ENCODE peak calls at places on chromosomes 2 and 18, in nine cellular contexts. One of them, this sample, is unnamed.

GRCh38 chr18:58087928-58088722 is 44.1 kb downstream of the NEDD4L start:
- DNase-seq in heart left ventricle: no peak
- DNase-seq in astrocyte of the spinal cord: no peak
- DNase-seq in AG09319: no peak
- DNase-seq in HFFc6: no peak
- DNase-seq in adrenal gland: no peak
- DNase-seq in GM12864: no peak
- DNase-seq in H9: peak
- DNase-seq in nephron progenitor cell: no peak
- DNase-seq in this sample: no peak

GRCh38 chr2:198471291-198471690 is 666.9 kb downstream of the PLCL1 start:
- DNase-seq in heart left ventricle: no peak
- DNase-seq in H9: no peak
- DNase-seq in adrenal gland: no peak
- DNase-seq in GM12864: no peak
- DNase-seq in AG09319: no peak
- DNase-seq in nephron progenitor cell: no peak
- DNase-seq in astrocyte of the spinal cord: no peak
- DNase-seq in HFFc6: no peak
- DNase-seq in this sample: no peak

GRCh38 chr2:105390454-105390853 is 8.4 kb downstream of the FHL2 start:
- DNase-seq in nephron progenitor cell: no peak
- DNase-seq in AG09319: no peak
- DNase-seq in adrenal gland: no peak
- DNase-seq in H9: no peak
- DNase-seq in astrocyte of the spinal cord: no peak
- DNase-seq in heart left ventricle: no peak
- DNase-seq in HFFc6: no peak
- DNase-seq in GM12864: no peak
- DNase-seq in this sample: no peak

GRCh38 chr2:166011660-166012059 is 58.1 kb upstream of the TTC21B start:
- DNase-seq in heart left ventricle: no peak
- DNase-seq in GM12864: no peak
- DNase-seq in H9: no peak
- DNase-seq in AG09319: no peak
- DNase-seq in adrenal gland: no peak
- DNase-seq in astrocyte of the spinal cord: no peak
- DNase-seq in nephron progenitor cell: no peak
- DNase-seq in HFFc6: no peak
- DNase-seq in this sample: no peak

GRCh38 chr2:6946722-6947121 is 29.5 kb downstream of the RNF144A start:
- DNase-seq in AG09319: peak
- DNase-seq in HFFc6: no peak
- DNase-seq in nephron progenitor cell: no peak
- DNase-seq in astrocyte of the spinal cord: peak
- DNase-seq in H9: no peak
- DNase-seq in heart left ventricle: no peak
- DNase-seq in adrenal gland: no peak
- DNase-seq in GM12864: no peak
- DNase-seq in this sample: no peak

GRCh38 chr2:76763276-76763675 is 758.9 kb downstream of the LRRTM4 start:
- DNase-seq in astrocyte of the spinal cord: no peak
- DNase-seq in heart left ventricle: no peak
- DNase-seq in AG09319: no peak
- DNase-seq in adrenal gland: no peak
- DNase-seq in HFFc6: no peak
- DNase-seq in GM12864: no peak
- DNase-seq in H9: no peak
- DNase-seq in nephron progenitor cell: no peak
- DNase-seq in this sample: no peak

GRCh38 chr2:46297546-46298271 is 502 bp downstream of the EPAS1 start:
- DNase-seq in GM12864: no peak
- DNase-seq in nephron progenitor cell: peak
- DNase-seq in astrocyte of the spinal cord: no peak
- DNase-seq in H9: peak
- DNase-seq in HFFc6: no peak
- DNase-seq in heart left ventricle: peak
- DNase-seq in AG09319: no peak
- DNase-seq in adrenal gland: peak
- DNase-seq in this sample: peak

GRCh38 chr18:67219821-67220220 is 296.7 kb downstream of the DSEL start:
- DNase-seq in astrocyte of the spinal cord: no peak
- DNase-seq in AG09319: no peak
- DNase-seq in GM12864: no peak
- DNase-seq in nephron progenitor cell: no peak
- DNase-seq in adrenal gland: no peak
- DNase-seq in HFFc6: no peak
- DNase-seq in H9: no peak
- DNase-seq in heart left ventricle: no peak
- DNase-seq in this sample: no peak

GRCh38 chr2:37984589-37984988 is 59.5 kb downstream of the RMDN2 start:
- DNase-seq in GM12864: no peak
- DNase-seq in HFFc6: no peak
- DNase-seq in heart left ventricle: no peak
- DNase-seq in nephron progenitor cell: no peak
- DNase-seq in AG09319: no peak
- DNase-seq in H9: no peak
- DNase-seq in adrenal gland: no peak
- DNase-seq in astrocyte of the spinal cord: peak
- DNase-seq in this sample: no peak

GRCh38 chr2:189008555-189009312 is 34.6 kb downstream of the COL3A1 start:
- DNase-seq in GM12864: no peak
- DNase-seq in adrenal gland: no peak
- DNase-seq in H9: no peak
- DNase-seq in nephron progenitor cell: no peak
- DNase-seq in heart left ventricle: no peak
- DNase-seq in astrocyte of the spinal cord: no peak
- DNase-seq in AG09319: no peak
- DNase-seq in HFFc6: no peak
- DNase-seq in this sample: no peak

GRCh38 chr2:171712051-171712450 is 24.8 kb downstream of the DYNC1I2 start:
- DNase-seq in H9: no peak
- DNase-seq in HFFc6: peak
- DNase-seq in nephron progenitor cell: no peak
- DNase-seq in AG09319: peak
- DNase-seq in adrenal gland: no peak
- DNase-seq in GM12864: no peak
- DNase-seq in astrocyte of the spinal cord: peak
- DNase-seq in heart left ventricle: no peak
- DNase-seq in this sample: no peak

GRCh38 chr2:211455225-211455841 is 898.9 kb downstream of the CPS1 start:
- DNase-seq in HFFc6: peak
- DNase-seq in GM12864: no peak
- DNase-seq in adrenal gland: peak
- DNase-seq in AG09319: peak
- DNase-seq in nephron progenitor cell: peak
- DNase-seq in H9: peak
- DNase-seq in astrocyte of the spinal cord: peak
- DNase-seq in heart left ventricle: no peak
- DNase-seq in this sample: peak

GRCh38 chr2:158505448-158505934 is 48.7 kb downstream of the PKP4 start:
- DNase-seq in nephron progenitor cell: no peak
- DNase-seq in GM12864: no peak
- DNase-seq in adrenal gland: no peak
- DNase-seq in astrocyte of the spinal cord: no peak
- DNase-seq in AG09319: no peak
- DNase-seq in H9: no peak
- DNase-seq in heart left ventricle: no peak
- DNase-seq in HFFc6: no peak
- DNase-seq in this sample: no peak

GRCh38 chr18:2920027-2920426 is 73.2 kb downstream of the EMILIN2 start:
- DNase-seq in nephron progenitor cell: no peak
- DNase-seq in adrenal gland: no peak
- DNase-seq in HFFc6: no peak
- DNase-seq in heart left ventricle: no peak
- DNase-seq in GM12864: no peak
- DNase-seq in H9: no peak
- DNase-seq in astrocyte of the spinal cord: no peak
- DNase-seq in AG09319: no peak
- DNase-seq in this sample: no peak

GRCh38 chr18:65235966-65236634 is 514.7 kb upstream of the CDH7 start:
- DNase-seq in H9: no peak
- DNase-seq in heart left ventricle: no peak
- DNase-seq in adrenal gland: peak
- DNase-seq in GM12864: no peak
- DNase-seq in nephron progenitor cell: no peak
- DNase-seq in HFFc6: no peak
- DNase-seq in astrocyte of the spinal cord: peak
- DNase-seq in AG09319: no peak
- DNase-seq in this sample: peak

GRCh38 chr2:44392338-44392943 is 30.7 kb downstream of the CAMKMT start:
- DNase-seq in GM12864: no peak
- DNase-seq in astrocyte of the spinal cord: peak
- DNase-seq in H9: no peak
- DNase-seq in HFFc6: peak
- DNase-seq in nephron progenitor cell: peak
- DNase-seq in AG09319: no peak
- DNase-seq in adrenal gland: peak
- DNase-seq in heart left ventricle: no peak
- DNase-seq in this sample: peak
- TF ChIP-seq CTCF in GM12864: peak
- TF ChIP-seq CTCF in astrocyte of the spinal cord: peak
- TF ChIP-seq CTCF in H9: peak
- TF ChIP-seq CTCF in HFFc6: peak
- TF ChIP-seq CTCF in nephron progenitor cell: peak
- TF ChIP-seq CTCF in AG09319: peak
- TF ChIP-seq CTCF in adrenal gland: peak
- TF ChIP-seq CTCF in heart left ventricle: peak
- TF ChIP-seq CTCF in this sample: peak

GRCh38 chr18:36411745-36412168 is 114.2 kb downstream of the FHOD3 start:
- DNase-seq in H9: peak
- DNase-seq in nephron progenitor cell: peak
- DNase-seq in AG09319: no peak
- DNase-seq in GM12864: no peak
- DNase-seq in astrocyte of the spinal cord: peak
- DNase-seq in adrenal gland: no peak
- DNase-seq in HFFc6: peak
- DNase-seq in heart left ventricle: no peak
- DNase-seq in this sample: peak
- TF ChIP-seq CTCF in H9: peak
- TF ChIP-seq CTCF in nephron progenitor cell: peak
- TF ChIP-seq CTCF in AG09319: peak
- TF ChIP-seq CTCF in GM12864: peak
- TF ChIP-seq CTCF in astrocyte of the spinal cord: peak
- TF ChIP-seq CTCF in adrenal gland: no peak
- TF ChIP-seq CTCF in HFFc6: peak
- TF ChIP-seq CTCF in heart left ventricle: no peak
- TF ChIP-seq CTCF in this sample: peak

GRCh38 chr2:208255557-208256106 is 761 bp upstream of the IDH1 start:
- DNase-seq in astrocyte of the spinal cord: no peak
- DNase-seq in AG09319: no peak
- DNase-seq in nephron progenitor cell: no peak
- DNase-seq in adrenal gland: no peak
- DNase-seq in H9: no peak
- DNase-seq in heart left ventricle: no peak
- DNase-seq in HFFc6: no peak
- DNase-seq in GM12864: no peak
- DNase-seq in this sample: no peak
- TF ChIP-seq CTCF in astrocyte of the spinal cord: no peak
- TF ChIP-seq CTCF in AG09319: no peak
- TF ChIP-seq CTCF in nephron progenitor cell: no peak
- TF ChIP-seq CTCF in adrenal gland: peak
- TF ChIP-seq CTCF in H9: no peak
- TF ChIP-seq CTCF in heart left ventricle: no peak
- TF ChIP-seq CTCF in HFFc6: peak
- TF ChIP-seq CTCF in GM12864: no peak
- TF ChIP-seq CTCF in this sample: no peak

GRCh38 chr18:6219116-6219717 is 195.5 kb downstream of the L3MBTL4 start:
- DNase-seq in adrenal gland: peak
- DNase-seq in astrocyte of the spinal cord: peak
- DNase-seq in nephron progenitor cell: peak
- DNase-seq in heart left ventricle: peak
- DNase-seq in H9: peak
- DNase-seq in AG09319: peak
- DNase-seq in GM12864: peak
- DNase-seq in HFFc6: no peak
- DNase-seq in this sample: peak
- TF ChIP-seq CTCF in adrenal gland: peak
- TF ChIP-seq CTCF in astrocyte of the spinal cord: peak
- TF ChIP-seq CTCF in nephron progenitor cell: peak
- TF ChIP-seq CTCF in heart left ventricle: peak
- TF ChIP-seq CTCF in H9: peak
- TF ChIP-seq CTCF in AG09319: peak
- TF ChIP-seq CTCF in GM12864: peak
- TF ChIP-seq CTCF in HFFc6: peak
- TF ChIP-seq CTCF in this sample: peak

DNA sequence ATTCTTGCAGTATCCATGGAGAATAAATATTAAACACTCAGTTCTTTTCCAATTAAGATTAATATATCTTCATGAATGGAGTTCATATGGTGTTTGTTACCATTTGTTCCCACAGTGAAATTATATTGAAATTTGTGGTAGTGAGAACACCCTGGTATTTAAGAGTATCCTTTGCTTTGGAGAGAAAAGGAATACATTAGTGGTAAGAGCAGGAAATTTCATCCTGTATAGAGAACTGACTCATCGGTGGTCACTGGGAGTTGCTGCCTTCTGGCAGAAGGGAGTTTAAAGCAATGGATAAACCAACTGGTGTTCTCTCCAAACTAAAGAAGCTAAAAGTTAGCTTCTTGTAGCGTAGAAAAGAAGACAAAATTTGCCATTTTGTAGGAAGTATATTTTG is 107.3 kb downstream of the MYO1B start:
- DNase-seq in H9: no peak
- DNase-seq in AG09319: peak
- DNase-seq in adrenal gland: no peak
- DNase-seq in nephron progenitor cell: no peak
- DNase-seq in heart left ventricle: no peak
- DNase-seq in GM12864: no peak
- DNase-seq in HFFc6: peak
- DNase-seq in astrocyte of the spinal cord: peak
- DNase-seq in this sample: no peak
- TF ChIP-seq CTCF in H9: no peak
- TF ChIP-seq CTCF in AG09319: no peak
- TF ChIP-seq CTCF in adrenal gland: no peak
- TF ChIP-seq CTCF in nephron progenitor cell: no peak
- TF ChIP-seq CTCF in heart left ventricle: no peak
- TF ChIP-seq CTCF in GM12864: no peak
- TF ChIP-seq CTCF in HFFc6: no peak
- TF ChIP-seq CTCF in astrocyte of the spinal cord: no peak
- TF ChIP-seq CTCF in this sample: no peak

GRCh38 chr18:43772907-43773306 is 495.6 kb upstream of the SYT4 start:
- DNase-seq in HFFc6: no peak
- DNase-seq in AG09319: no peak
- DNase-seq in H9: no peak
- DNase-seq in astrocyte of the spinal cord: no peak
- DNase-seq in heart left ventricle: peak
- DNase-seq in adrenal gland: no peak
- DNase-seq in nephron progenitor cell: no peak
- DNase-seq in GM12864: no peak
- DNase-seq in this sample: no peak
- TF ChIP-seq CTCF in HFFc6: no peak
- TF ChIP-seq CTCF in AG09319: no peak
- TF ChIP-seq CTCF in H9: no peak
- TF ChIP-seq CTCF in astrocyte of the spinal cord: no peak
- TF ChIP-seq CTCF in heart left ventricle: peak
- TF ChIP-seq CTCF in adrenal gland: no peak
- TF ChIP-seq CTCF in nephron progenitor cell: no peak
- TF ChIP-seq CTCF in GM12864: no peak
- TF ChIP-seq CTCF in this sample: no peak

GRCh38 chr18:33751613-33752221 is 173.7 kb downstream of the ASXL3 start:
- DNase-seq in nephron progenitor cell: no peak
- DNase-seq in HFFc6: no peak
- DNase-seq in GM12864: no peak
- DNase-seq in H9: no peak
- DNase-seq in AG09319: no peak
- DNase-seq in adrenal gland: no peak
- DNase-seq in heart left ventricle: no peak
- DNase-seq in astrocyte of the spinal cord: peak
- DNase-seq in this sample: no peak
- TF ChIP-seq CTCF in nephron progenitor cell: peak
- TF ChIP-seq CTCF in HFFc6: peak
- TF ChIP-seq CTCF in GM12864: peak
- TF ChIP-seq CTCF in H9: peak
- TF ChIP-seq CTCF in AG09319: peak
- TF ChIP-seq CTCF in adrenal gland: peak
- TF ChIP-seq CTCF in heart left ventricle: peak
- TF ChIP-seq CTCF in astrocyte of the spinal cord: peak
- TF ChIP-seq CTCF in this sample: peak

This sample was measured in glutamatergic neuron.